ENCODE peak calls at places on chromosome 1, in seven cellular contexts. K is lower leg skin, N is neural crest cell, A is OCI-LY7, E is omental fat pad, R is BE2C, Y is Calu3. Q is an unnamed sample.

GRCh38 chr1:22971161-22972062 is 1.3 kb downstream of the LACTBL1 start:
- DNase-seq in Y (no peak), E (no peak), A (no peak), R (no peak), N (no peak), K (no peak), Q (no peak)

GRCh38 chr1:29811727-29812396 is 575.5 kb downstream of the PTPRU start:
- DNase-seq in E (no peak), Y (no peak), R (no peak), N (no peak), A (no peak), K (no peak), Q (no peak)

GRCh38 chr1:116769561-116769977 is 15.3 kb downstream of the CD2 start:
- DNase-seq in R (no peak), N (no peak), K (no peak), Y (no peak), A (peak), E (no peak), Q (peak)

GRCh38 chr1:205582471-205583291 is 49.1 kb downstream of the ELK4 start:
- DNase-seq in Y (no peak), N (no peak), A (peak), E (no peak), K (no peak), R (peak), Q (no peak)

GRCh38 chr1:114153621-114154145 is at the start of gene SYT6:
- DNase-seq in E (no peak), Y (no peak), R (peak), A (no peak), N (peak), K (no peak), Q (no peak)

GRCh38 chr1:43185021-43185420 is 12.9 kb downstream of the CFAP57 start:
- DNase-seq in N (no peak), Y (no peak), R (no peak), E (no peak), K (no peak), A (no peak), Q (no peak)

GRCh38 chr1:43558346-43558841 is 27.7 kb downstream of the PTPRF start:
- DNase-seq in K (no peak), R (peak), A (no peak), Y (no peak), E (no peak), N (no peak), Q (no peak)

GRCh38 chr1:34870395-34870794 is 10.8 kb upstream of the SMIM12 start:
- DNase-seq in A (no peak), Y (no peak), E (no peak), K (no peak), R (no peak), N (no peak), Q (no peak)

GRCh38 chr1:84973493-84974334 is 23.2 kb downstream of the MCOLN2 start:
- DNase-seq in N (no peak), K (no peak), R (no peak), Y (no peak), E (no peak), A (peak), Q (no peak)

GRCh38 chr1:224700915-224701531 is 84.9 kb downstream of the CNIH3 start:
- DNase-seq in Y (peak), N (no peak), A (peak), K (no peak), R (peak), E (no peak), Q (no peak)

GRCh38 chr1:193569696-193570269 is 383.4 kb upstream of the B3GALT2 start:
- DNase-seq in Y (no peak), E (no peak), R (no peak), A (no peak), K (no peak), N (no peak), Q (peak)

GRCh38 chr1:59971464-59971911 is 44.9 kb upstream of the CYP2J2 start:
- DNase-seq in A (peak), K (peak), R (peak), N (peak), E (peak), Y (peak), Q (peak)

GRCh38 chr1:53390261-53390660 is 62.4 kb upstream of the LRP8 start:
- DNase-seq in A (peak), N (no peak), R (no peak), Y (no peak), E (no peak), K (peak), Q (no peak)

GRCh38 chr1:166822385-166822784 is 16.9 kb upstream of the POGK start:
- DNase-seq in A (no peak), Y (no peak), R (no peak), E (no peak), N (no peak), K (no peak), Q (no peak)
- TF ChIP-seq CTCF in A (peak), Y (no peak), R (peak), E (no peak), N (peak), K (no peak), Q (peak)

GRCh38 chr1:167517535-167518330 is 596 bp downstream of the CD247 start:
- DNase-seq in E (no peak), A (no peak), N (no peak), Y (no peak), K (no peak), R (peak), Q (peak)

GRCh38 chr1:167524651-167525050 is 6.3 kb upstream of the CD247 start:
- DNase-seq in Y (no peak), A (no peak), K (no peak), N (no peak), R (peak), E (no peak), Q (no peak)

GRCh38 chr1:167518331-167518700 is at the start of gene CD247:
- DNase-seq in E (no peak), K (no peak), A (peak), N (no peak), R (no peak), Y (no peak), Q (no peak)

GRCh38 chr1:167522246-167522645 is 3.9 kb upstream of the CD247 start:
- DNase-seq in E (no peak), Y (no peak), K (no peak), R (no peak), A (no peak), N (no peak), Q (peak)

DNA sequence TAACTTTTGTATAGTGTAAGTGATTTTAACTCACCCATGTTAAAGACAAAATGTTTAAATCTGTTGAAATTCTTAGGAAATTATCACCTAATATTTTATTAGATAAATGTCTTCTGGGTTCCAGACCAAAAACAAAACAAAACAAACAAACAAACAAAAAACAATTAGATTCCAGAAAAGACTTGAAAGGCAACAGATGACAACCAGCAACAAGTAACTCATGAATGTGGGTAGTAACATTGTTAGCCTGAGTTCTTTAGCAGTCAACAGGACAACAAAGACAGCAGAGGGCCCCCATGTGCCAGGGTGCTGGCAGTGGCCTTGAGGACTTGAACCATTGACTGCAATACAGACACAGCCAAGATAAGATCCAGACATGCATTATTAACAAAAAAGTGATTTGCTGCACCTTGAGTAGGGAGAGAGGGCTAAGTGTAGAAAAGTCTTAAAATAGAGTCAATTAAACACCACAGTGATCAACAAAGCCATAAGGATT is 2.4 kb upstream of the CD247 start:
- DNase-seq in N (no peak), R (no peak), A (peak), E (no peak), Y (no peak), K (no peak), Q (no peak)
- TF ChIP-seq CTCF in N (no peak), R (peak), A (peak), E (no peak), Y (no peak), K (no peak), Q (no peak)

GRCh38 chr1:117967472-117967871 is 37.9 kb downstream of the WDR3 start:
- DNase-seq in Y (no peak), N (no peak), E (no peak), A (no peak), R (no peak), K (no peak), Q (peak)
- TF ChIP-seq CTCF in Y (no peak), N (peak), E (no peak), A (peak), R (peak), K (no peak), Q (peak)

GRCh38 chr1:17438977-17439249 is 564 bp downstream of the RCC2 start:
- DNase-seq in R (peak), A (no peak), N (no peak), K (no peak), E (no peak), Y (no peak), Q (no peak)

GRCh38 chr1:17436380-17437174 is 2.9 kb downstream of the RCC2 start:
- DNase-seq in K (no peak), A (no peak), N (peak), Y (no peak), R (no peak), E (no peak), Q (no peak)

GRCh38 chr1:17437260-17438175 is 2.0 kb downstream of the RCC2 start:
- DNase-seq in E (no peak), Y (peak), K (no peak), N (peak), R (peak), A (peak), Q (no peak)

GRCh38 chr1:17439250-17440073 is at the start of gene RCC2:
- DNase-seq in E (no peak), A (peak), N (peak), R (peak), Y (peak), K (peak), Q (peak)

DNA sequence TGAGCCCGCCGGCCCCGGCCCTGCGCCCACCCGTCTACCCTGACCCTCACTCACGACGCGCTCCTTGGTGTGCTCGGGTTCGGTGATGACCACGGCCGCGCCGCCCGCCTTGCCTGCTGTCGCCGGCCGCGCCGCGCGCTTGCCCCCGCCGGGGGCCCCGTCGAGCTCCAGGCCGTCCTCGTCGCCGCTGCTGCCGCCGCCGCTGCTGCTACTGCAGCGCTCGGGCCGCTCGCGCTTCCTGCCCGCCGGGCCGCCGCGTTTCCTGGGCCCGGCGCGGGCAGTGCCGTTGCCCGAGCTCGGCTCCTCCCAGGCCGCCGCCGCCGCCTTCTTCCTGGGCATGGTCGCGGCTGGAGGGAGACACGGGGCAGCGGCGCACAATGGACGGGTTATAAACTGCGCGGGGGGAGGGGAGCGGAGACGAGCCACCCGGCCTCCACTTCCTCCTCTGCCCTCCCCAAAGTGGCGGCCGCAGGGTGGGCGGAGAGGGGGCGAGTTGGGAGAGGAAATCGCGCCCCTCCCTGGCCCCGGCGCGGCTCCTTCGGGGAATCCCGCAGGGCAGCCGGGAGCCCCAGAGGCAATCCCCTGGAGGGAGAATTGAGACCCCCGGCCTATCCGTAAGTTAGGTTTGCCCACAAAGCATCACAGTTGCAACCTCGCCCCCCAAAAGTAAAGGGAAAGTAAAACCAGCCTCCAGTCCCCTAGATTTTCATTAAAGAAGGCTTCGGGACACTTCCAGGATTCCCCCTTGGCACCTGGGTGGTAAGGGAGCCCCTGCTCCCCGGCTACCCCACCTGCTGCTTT is 1.1 kb downstream of the RCC2 start:
- DNase-seq in E (peak), N (peak), A (peak), R (peak), Y (peak), K (no peak), Q (peak)
- TF ChIP-seq CTCF in E (no peak), N (no peak), A (no peak), R (no peak), Y (no peak), K (no peak), Q (no peak)

DNA sequence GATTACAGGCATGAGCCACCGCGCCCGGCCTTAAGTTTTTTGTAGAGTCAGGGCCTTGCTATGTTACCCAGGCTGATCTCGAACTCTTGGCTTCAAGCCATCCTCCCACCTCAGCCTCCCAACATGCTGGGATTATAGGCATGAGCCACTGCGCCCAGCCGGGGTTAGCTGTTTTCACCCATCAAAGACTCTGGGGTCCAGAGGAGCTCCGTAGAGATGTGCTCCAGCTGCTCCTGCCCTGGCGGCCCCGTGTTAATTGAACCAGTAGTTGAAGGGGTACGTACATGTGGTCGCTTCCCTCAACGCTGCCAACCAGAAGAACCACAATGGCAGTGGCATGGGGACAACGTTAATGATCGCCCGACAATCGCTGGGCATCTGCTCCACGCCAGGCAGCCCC is 72.0 kb downstream of the NPHP4 start:
- DNase-seq in R (no peak), E (no peak), A (no peak), Y (no peak), K (no peak), N (no peak), Q (no peak)
- TF ChIP-seq CTCF in R (no peak), E (no peak), A (no peak), Y (no peak), K (no peak), N (no peak), Q (no peak)

DNA sequence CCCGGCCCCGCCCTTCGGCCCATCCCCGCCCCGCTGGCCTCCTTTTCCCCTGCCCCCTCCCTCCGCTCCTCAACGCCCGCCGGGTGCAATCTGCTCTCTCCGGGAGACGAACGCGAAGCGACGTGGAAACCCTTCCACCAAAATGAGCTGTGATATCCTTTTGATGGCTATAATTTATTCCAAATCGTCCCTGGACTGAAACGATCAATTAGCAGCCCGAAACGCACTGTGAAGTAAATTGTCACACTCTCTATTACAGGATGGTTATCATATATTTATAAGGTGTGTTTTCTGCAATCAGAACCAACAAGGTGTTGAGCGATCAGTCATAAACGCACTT is 134.6 kb upstream of the BARHL2 start:
- DNase-seq in N (no peak), K (no peak), Y (no peak), R (no peak), A (no peak), E (no peak), Q (no peak)
- TF ChIP-seq CTCF in N (no peak), K (no peak), Y (no peak), R (no peak), A (no peak), E (no peak), Q (no peak)

DNA sequence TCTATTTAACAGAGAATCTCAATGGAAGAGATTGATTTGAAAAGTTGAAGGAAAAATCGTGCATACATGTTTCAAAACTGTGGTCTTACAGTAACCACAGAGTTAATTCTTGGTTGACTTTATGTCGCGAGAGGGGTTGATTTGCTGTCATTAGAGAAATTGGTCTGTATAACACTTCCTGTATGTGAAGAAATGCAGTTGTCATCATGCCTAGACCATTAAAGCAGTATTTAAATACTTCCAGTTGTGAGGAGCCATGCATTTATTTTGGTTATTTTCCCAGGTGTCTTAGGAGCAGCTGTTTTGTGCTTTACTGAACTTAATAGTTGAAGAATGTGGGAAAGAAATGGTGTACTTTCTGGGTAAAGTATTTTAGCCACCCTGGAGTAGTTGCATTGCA is 76.2 kb downstream of the NFIA start:
- DNase-seq in K (no peak), R (no peak), N (no peak), Y (no peak), A (no peak), E (no peak), Q (no peak)
- TF ChIP-seq CTCF in K (no peak), R (no peak), N (no peak), Y (no peak), A (no peak), E (no peak), Q (no peak)